ENCODE peak calls at places on chromosomes 4 and X, in nine cellular contexts. One of them, this sample, is unnamed.
A peak's percentile ranks its signal among the peaks of the same experiment; 100 is the strongest.

GRCh38 chrX:65667503-65668355 is at the start of gene MSN:
- DNase-seq in breast epithelium: peak; percentile 51
- DNase-seq in esophagus squamous epithelium: no peak
- DNase-seq in uterus: peak; percentile 72
- DNase-seq in tibial nerve: peak; percentile 55
- DNase-seq in transverse colon: peak; percentile 76
- DNase-seq in HCT116: no peak
- DNase-seq in vagina: no peak
- DNase-seq in sigmoid colon: peak; percentile 88
- DNase-seq in this sample: peak; percentile 79

GRCh38 chr4:4805805-4806345 is 53.6 kb upstream of the MSX1 start:
- DNase-seq in esophagus squamous epithelium: no peak
- DNase-seq in vagina: no peak
- DNase-seq in tibial nerve: no peak
- DNase-seq in uterus: no peak
- DNase-seq in sigmoid colon: no peak
- DNase-seq in transverse colon: no peak
- DNase-seq in HCT116: no peak
- DNase-seq in breast epithelium: no peak
- DNase-seq in this sample: no peak

GRCh38 chr4:119498520-119498919 is 130.1 kb downstream of the PDE5A start:
- DNase-seq in vagina: no peak
- DNase-seq in breast epithelium: no peak
- DNase-seq in HCT116: no peak
- DNase-seq in esophagus squamous epithelium: no peak
- DNase-seq in uterus: peak; percentile 16
- DNase-seq in transverse colon: no peak
- DNase-seq in sigmoid colon: peak; percentile 75
- DNase-seq in tibial nerve: peak; percentile 11
- DNase-seq in this sample: no peak

GRCh38 chr4:38857354-38858096 is 908 bp upstream of the TLR6 start:
- DNase-seq in vagina: no peak
- DNase-seq in uterus: peak; percentile 74
- DNase-seq in tibial nerve: peak; percentile 47
- DNase-seq in esophagus squamous epithelium: peak; percentile 12
- DNase-seq in transverse colon: peak; percentile 45
- DNase-seq in sigmoid colon: no peak
- DNase-seq in breast epithelium: no peak
- DNase-seq in HCT116: peak; percentile 92
- DNase-seq in this sample: no peak

GRCh38 chrX:96563663-96564062 is 121.0 kb upstream of the DIAPH2 start:
- DNase-seq in transverse colon: no peak
- DNase-seq in sigmoid colon: no peak
- DNase-seq in uterus: no peak
- DNase-seq in tibial nerve: peak; percentile 6
- DNase-seq in vagina: no peak
- DNase-seq in esophagus squamous epithelium: no peak
- DNase-seq in breast epithelium: no peak
- DNase-seq in HCT116: no peak
- DNase-seq in this sample: no peak

GRCh38 chr4:123121241-123121907 is 199.0 kb upstream of the NUDT6 start:
- DNase-seq in breast epithelium: no peak
- DNase-seq in sigmoid colon: no peak
- DNase-seq in esophagus squamous epithelium: no peak
- DNase-seq in HCT116: no peak
- DNase-seq in tibial nerve: no peak
- DNase-seq in transverse colon: no peak
- DNase-seq in vagina: no peak
- DNase-seq in uterus: no peak
- DNase-seq in this sample: no peak

GRCh38 chr4:137131201-137131600 is 401.1 kb downstream of the PCDH18 start:
- DNase-seq in vagina: no peak
- DNase-seq in sigmoid colon: no peak
- DNase-seq in breast epithelium: no peak
- DNase-seq in esophagus squamous epithelium: no peak
- DNase-seq in transverse colon: no peak
- DNase-seq in uterus: no peak
- DNase-seq in HCT116: no peak
- DNase-seq in tibial nerve: no peak
- DNase-seq in this sample: no peak

GRCh38 chr4:128350449-128351045 is 62.9 kb upstream of the PGRMC2 start:
- DNase-seq in sigmoid colon: no peak
- DNase-seq in breast epithelium: no peak
- DNase-seq in tibial nerve: no peak
- DNase-seq in transverse colon: no peak
- DNase-seq in esophagus squamous epithelium: no peak
- DNase-seq in uterus: no peak
- DNase-seq in vagina: no peak
- DNase-seq in HCT116: no peak
- DNase-seq in this sample: no peak

GRCh38 chrX:1883772-1884171 is 268.9 kb downstream of the ASMT start:
- DNase-seq in tibial nerve: no peak
- DNase-seq in vagina: no peak
- DNase-seq in uterus: no peak
- DNase-seq in breast epithelium: no peak
- DNase-seq in sigmoid colon: no peak
- DNase-seq in esophagus squamous epithelium: no peak
- DNase-seq in HCT116: no peak
- DNase-seq in transverse colon: no peak
- DNase-seq in this sample: no peak

GRCh38 chr4:19776929-19777328 is 474.8 kb upstream of the SLIT2 start:
- DNase-seq in transverse colon: no peak
- DNase-seq in sigmoid colon: no peak
- DNase-seq in esophagus squamous epithelium: no peak
- DNase-seq in HCT116: no peak
- DNase-seq in tibial nerve: no peak
- DNase-seq in vagina: no peak
- DNase-seq in uterus: no peak
- DNase-seq in breast epithelium: no peak
- DNase-seq in this sample: no peak

GRCh38 chr4:122341906-122342305 is 36.9 kb upstream of the ADAD1 start:
- DNase-seq in sigmoid colon: no peak
- DNase-seq in tibial nerve: no peak
- DNase-seq in HCT116: no peak
- DNase-seq in transverse colon: no peak
- DNase-seq in esophagus squamous epithelium: no peak
- DNase-seq in vagina: no peak
- DNase-seq in breast epithelium: no peak
- DNase-seq in uterus: no peak
- DNase-seq in this sample: no peak

GRCh38 chr4:106569151-106570029 is 200.8 kb upstream of the GIMD1 start:
- DNase-seq in vagina: no peak
- DNase-seq in sigmoid colon: no peak
- DNase-seq in breast epithelium: no peak
- DNase-seq in uterus: no peak
- DNase-seq in tibial nerve: no peak
- DNase-seq in esophagus squamous epithelium: no peak
- DNase-seq in transverse colon: no peak
- DNase-seq in HCT116: no peak
- DNase-seq in this sample: no peak

GRCh38 chrX:136694491-136695087 is 46.6 kb downstream of the CD40LG start:
- DNase-seq in tibial nerve: no peak
- DNase-seq in uterus: no peak
- DNase-seq in esophagus squamous epithelium: no peak
- DNase-seq in HCT116: peak; percentile 8
- DNase-seq in transverse colon: no peak
- DNase-seq in vagina: no peak
- DNase-seq in breast epithelium: no peak
- DNase-seq in sigmoid colon: no peak
- DNase-seq in this sample: peak; percentile 62

GRCh38 chr4:52028970-52029369 is 8.8 kb upstream of the LRRC66 start:
- DNase-seq in uterus: no peak
- DNase-seq in esophagus squamous epithelium: no peak
- DNase-seq in transverse colon: no peak
- DNase-seq in breast epithelium: no peak
- DNase-seq in vagina: no peak
- DNase-seq in HCT116: no peak
- DNase-seq in tibial nerve: no peak
- DNase-seq in sigmoid colon: no peak
- DNase-seq in this sample: no peak

GRCh38 chrX:50704987-50705386 is 109.0 kb downstream of the SHROOM4 start:
- DNase-seq in tibial nerve: no peak
- DNase-seq in esophagus squamous epithelium: no peak
- DNase-seq in uterus: no peak
- DNase-seq in transverse colon: no peak
- DNase-seq in vagina: no peak
- DNase-seq in sigmoid colon: no peak
- DNase-seq in HCT116: no peak
- DNase-seq in breast epithelium: no peak
- DNase-seq in this sample: no peak

GRCh38 chr4:128427832-128428366 is 140.3 kb upstream of the PGRMC2 start:
- DNase-seq in sigmoid colon: no peak
- DNase-seq in transverse colon: peak; percentile 28
- DNase-seq in uterus: no peak
- DNase-seq in HCT116: peak; percentile 86
- DNase-seq in esophagus squamous epithelium: no peak
- DNase-seq in vagina: no peak
- DNase-seq in breast epithelium: no peak
- DNase-seq in tibial nerve: peak; percentile 15
- DNase-seq in this sample: peak; percentile 53

GRCh38 chrX:105822138-105823091 is at the start of gene NRK:
- DNase-seq in transverse colon: no peak
- DNase-seq in vagina: no peak
- DNase-seq in breast epithelium: peak; percentile 45
- DNase-seq in tibial nerve: no peak
- DNase-seq in sigmoid colon: peak; percentile 67
- DNase-seq in HCT116: no peak
- DNase-seq in uterus: peak; percentile 19
- DNase-seq in esophagus squamous epithelium: no peak
- DNase-seq in this sample: no peak
- TF ChIP-seq POLR2A in transverse colon: no peak
- TF ChIP-seq POLR2A in vagina: no peak
- TF ChIP-seq POLR2A in breast epithelium: no peak
- TF ChIP-seq POLR2A in tibial nerve: no peak
- TF ChIP-seq POLR2A in sigmoid colon: no peak
- TF ChIP-seq POLR2A in HCT116: no peak
- TF ChIP-seq POLR2A in uterus: no peak
- TF ChIP-seq POLR2A in esophagus squamous epithelium: no peak
- TF ChIP-seq POLR2A in this sample: no peak

DNA sequence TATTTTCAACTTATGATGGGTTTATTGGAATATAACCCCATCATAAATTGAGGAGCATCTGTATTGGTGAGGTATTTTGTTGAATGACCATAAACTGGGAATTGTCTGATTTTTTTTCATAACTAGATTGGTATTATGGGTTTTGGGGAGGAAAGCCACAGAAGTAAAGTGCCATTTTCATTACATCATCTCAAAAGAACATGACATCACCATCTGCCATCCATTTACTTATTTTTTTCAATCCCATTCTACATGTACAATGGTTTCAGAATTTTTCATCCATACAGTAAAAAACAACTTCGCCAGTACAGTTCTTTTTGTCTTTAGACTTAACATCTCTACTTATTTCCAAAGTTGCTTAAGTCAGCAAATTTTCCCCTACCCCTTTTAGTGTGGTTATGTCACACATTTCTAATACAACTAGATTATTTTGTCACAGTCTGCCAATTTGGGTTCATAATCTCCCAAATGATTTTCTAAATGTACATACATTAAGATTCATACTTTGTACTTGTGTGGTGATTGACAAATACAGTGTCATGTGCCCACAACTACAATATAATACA is 459.4 kb downstream of the IDS start:
- DNase-seq in HCT116: no peak
- DNase-seq in breast epithelium: no peak
- DNase-seq in esophagus squamous epithelium: no peak
- DNase-seq in tibial nerve: no peak
- DNase-seq in uterus: no peak
- DNase-seq in vagina: no peak
- DNase-seq in transverse colon: no peak
- DNase-seq in sigmoid colon: no peak
- DNase-seq in this sample: no peak
- TF ChIP-seq POLR2A in HCT116: no peak
- TF ChIP-seq POLR2A in breast epithelium: no peak
- TF ChIP-seq POLR2A in esophagus squamous epithelium: no peak
- TF ChIP-seq POLR2A in tibial nerve: no peak
- TF ChIP-seq POLR2A in uterus: no peak
- TF ChIP-seq POLR2A in vagina: no peak
- TF ChIP-seq POLR2A in transverse colon: no peak
- TF ChIP-seq POLR2A in sigmoid colon: no peak
- TF ChIP-seq POLR2A in this sample: no peak

GRCh38 chr4:850323-850945 is 24.5 kb upstream of the CPLX1 start:
- DNase-seq in tibial nerve: no peak
- DNase-seq in esophagus squamous epithelium: no peak
- DNase-seq in breast epithelium: no peak
- DNase-seq in transverse colon: no peak
- DNase-seq in uterus: no peak
- DNase-seq in sigmoid colon: no peak
- DNase-seq in HCT116: no peak
- DNase-seq in vagina: no peak
- DNase-seq in this sample: no peak
- TF ChIP-seq POLR2A in tibial nerve: no peak
- TF ChIP-seq POLR2A in esophagus squamous epithelium: no peak
- TF ChIP-seq POLR2A in breast epithelium: no peak
- TF ChIP-seq POLR2A in transverse colon: no peak
- TF ChIP-seq POLR2A in uterus: no peak
- TF ChIP-seq POLR2A in sigmoid colon: no peak
- TF ChIP-seq POLR2A in HCT116: no peak
- TF ChIP-seq POLR2A in vagina: no peak
- TF ChIP-seq POLR2A in this sample: no peak

DNA sequence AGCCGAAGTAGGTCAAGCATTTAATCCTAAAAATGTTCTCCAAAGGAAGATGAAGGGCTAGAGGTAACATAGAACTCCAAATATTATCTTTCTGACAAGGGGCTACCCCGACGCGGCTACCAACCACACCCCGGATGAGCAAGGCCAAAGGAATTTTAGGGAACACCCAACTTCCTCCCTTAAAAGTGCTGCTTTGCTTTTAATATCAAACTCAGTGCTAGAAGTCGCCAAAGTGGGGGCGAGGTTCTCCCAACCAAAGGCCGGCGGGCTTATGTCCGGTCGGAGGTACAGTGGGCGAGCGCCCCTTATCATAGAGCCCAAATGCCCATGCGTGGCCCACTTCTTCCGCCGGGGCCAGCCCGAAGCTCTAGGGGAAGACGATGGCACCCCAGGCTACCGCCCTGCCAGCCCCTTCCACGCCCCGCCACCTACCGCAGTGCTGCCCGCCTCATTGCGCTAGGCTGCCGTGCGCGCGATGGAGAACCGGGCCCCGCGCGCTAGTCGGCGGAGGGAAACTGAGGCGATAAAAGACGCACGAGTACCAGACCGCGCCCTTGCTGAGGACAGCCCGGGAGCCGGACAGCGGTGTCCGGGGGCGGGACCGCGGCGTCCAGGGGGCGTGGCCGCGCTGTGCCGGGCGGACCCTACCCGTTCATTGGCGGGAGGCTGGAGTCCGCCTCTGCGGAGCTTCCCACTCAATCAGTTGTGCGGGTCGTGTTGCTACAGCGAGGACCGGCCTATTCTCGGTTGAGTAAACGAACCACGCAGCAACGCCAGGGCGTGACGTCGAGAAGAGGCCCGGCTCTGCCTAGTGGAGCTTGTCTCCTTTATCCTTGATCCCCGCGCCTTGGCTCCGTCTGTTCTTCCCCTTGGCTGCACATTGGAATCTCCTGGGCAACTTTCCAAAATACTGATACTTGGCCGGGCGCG is at the start of gene ACOT9:
- DNase-seq in uterus: peak; percentile 95
- DNase-seq in tibial nerve: peak; percentile 72
- DNase-seq in HCT116: peak; percentile 87
- DNase-seq in sigmoid colon: peak; percentile 99
- DNase-seq in transverse colon: peak; percentile 91
- DNase-seq in vagina: no peak
- DNase-seq in breast epithelium: peak; percentile 80
- DNase-seq in esophagus squamous epithelium: peak; percentile 39
- DNase-seq in this sample: peak; percentile 88
- TF ChIP-seq POLR2A in uterus: peak; percentile 84
- TF ChIP-seq POLR2A in tibial nerve: peak; percentile 68
- TF ChIP-seq POLR2A in HCT116: peak; percentile 40
- TF ChIP-seq POLR2A in sigmoid colon: peak; percentile 56
- TF ChIP-seq POLR2A in transverse colon: peak; percentile 80
- TF ChIP-seq POLR2A in vagina: peak; percentile 39
- TF ChIP-seq POLR2A in breast epithelium: peak; percentile 11
- TF ChIP-seq POLR2A in esophagus squamous epithelium: peak; percentile 72
- TF ChIP-seq POLR2A in this sample: no peak

GRCh38 chrX:119605739-119606507 is at the start of gene NKRF:
- DNase-seq in breast epithelium: peak; percentile 85
- DNase-seq in uterus: peak; percentile 94
- DNase-seq in transverse colon: peak; percentile 94
- DNase-seq in esophagus squamous epithelium: peak; percentile 32
- DNase-seq in tibial nerve: peak; percentile 89
- DNase-seq in sigmoid colon: peak; percentile 97
- DNase-seq in HCT116: no peak
- DNase-seq in vagina: no peak
- DNase-seq in this sample: peak; percentile 95
- TF ChIP-seq POLR2A in breast epithelium: peak; percentile 73
- TF ChIP-seq POLR2A in uterus: peak; percentile 88
- TF ChIP-seq POLR2A in transverse colon: peak; percentile 83
- TF ChIP-seq POLR2A in esophagus squamous epithelium: peak; percentile 71
- TF ChIP-seq POLR2A in tibial nerve: peak; percentile 89
- TF ChIP-seq POLR2A in sigmoid colon: peak; percentile 83
- TF ChIP-seq POLR2A in HCT116: peak; percentile 30
- TF ChIP-seq POLR2A in vagina: peak; percentile 75
- TF ChIP-seq POLR2A in this sample: peak; percentile 93

This sample was measured in erythroblast.